ENCODE peak calls at places on chromosomes 6 and 20, in ten cellular contexts. M is left colon; T is G401; O is SHP77; K is activated T-cell treated with anti-CD3 and anti-CD28 coated beads, Interleukin-2, amount 50 U/mL, for 48 hours; W is activated T-helper 9 cell treated with anti-CD3 and anti-CD28 coated beads, Interleukin-2, amount 50 U/mL, for 16 hours; G is Kasumi-1; A is AG09309; P is lower leg skin; D is tibial nerve. X is an unnamed sample.

GRCh38 chr6:128841518-128841917 is 41.4 kb upstream of the LAMA2 start:
- DNase-seq in M (no peak), T (no peak), O (no peak), K (no peak), W (no peak), G (no peak), A (no peak), P (no peak), D (no peak), X (no peak)

GRCh38 chr6:168862346-168862980 is 391.2 kb downstream of the THBS2 start:
- DNase-seq in M (no peak), T (no peak), O (no peak), K (no peak), W (no peak), G (no peak), A (no peak), P (peak), D (no peak), X (no peak)

GRCh38 chr6:44115866-44116265 is 11.4 kb downstream of the MRPL14 start:
- DNase-seq in M (no peak), T (no peak), O (no peak), K (no peak), W (no peak), G (no peak), A (no peak), P (no peak), D (no peak), X (no peak)

GRCh38 chr20:3864518-3864917 is 17.9 kb downstream of the MAVS start:
- DNase-seq in M (no peak), T (peak), O (no peak), K (no peak), W (no peak), G (no peak), A (no peak), P (no peak), D (no peak), X (no peak)

GRCh38 chr6:128655978-128656498 is 135.6 kb upstream of the PTPRK start:
- DNase-seq in M (no peak), T (no peak), O (no peak), K (peak), W (no peak), G (no peak), A (peak), P (no peak), D (no peak), X (no peak)

GRCh38 chr6:106825156-106825555 is 149.4 kb downstream of the CD24 start:
- DNase-seq in M (no peak), T (no peak), O (no peak), K (no peak), W (no peak), G (no peak), A (no peak), P (no peak), D (no peak), X (no peak)

GRCh38 chr6:30489081-30490030 is at the start of gene HLA-E:
- DNase-seq in M (peak), T (peak), O (no peak), K (peak), W (peak), G (peak), A (peak), P (peak), D (peak), X (peak)

GRCh38 chr6:40918035-40918651 is 120.9 kb downstream of the UNC5CL start:
- DNase-seq in M (no peak), T (no peak), O (no peak), K (no peak), W (no peak), G (no peak), A (no peak), P (peak), D (no peak), X (no peak)

GRCh38 chr6:161618816-161619454 is 345.1 kb upstream of the AGPAT4 start:
- DNase-seq in M (no peak), T (peak), O (peak), K (no peak), W (no peak), G (peak), A (peak), P (no peak), D (peak), X (no peak)

GRCh38 chr20:48656661-48657211 is 171.1 kb downstream of the PREX1 start:
- DNase-seq in M (no peak), T (peak), O (peak), K (no peak), W (no peak), G (no peak), A (no peak), P (no peak), D (no peak), X (no peak)

GRCh38 chr6:145235207-145235606 is 500.1 kb downstream of the EPM2A start:
- DNase-seq in M (no peak), T (no peak), O (no peak), K (no peak), W (no peak), G (no peak), A (no peak), P (no peak), D (no peak), X (no peak)

GRCh38 chr20:46087161-46087560 is 2.6 kb downstream of the NCOA5 start:
- DNase-seq in M (no peak), T (no peak), O (no peak), K (no peak), W (no peak), G (peak), A (no peak), P (no peak), D (no peak), X (peak)

GRCh38 chr6:105449756-105450390 is 47.0 kb upstream of the PREP start:
- DNase-seq in M (no peak), T (no peak), O (no peak), K (no peak), W (no peak), G (no peak), A (no peak), P (no peak), D (no peak), X (no peak)

GRCh38 chr20:63624486-63624885 is 2.4 kb downstream of the GMEB2 start:
- DNase-seq in M (no peak), T (no peak), O (no peak), K (no peak), W (no peak), G (peak), A (no peak), P (no peak), D (no peak), X (no peak)

GRCh38 chr6:150922137-150922536 is 56.6 kb downstream of the MTHFD1L start:
- DNase-seq in M (no peak), T (no peak), O (no peak), K (no peak), W (no peak), G (no peak), A (no peak), P (no peak), D (no peak), X (no peak)

GRCh38 chr20:14712302-14712739 is 374.9 kb upstream of the FLRT3 start:
- DNase-seq in M (no peak), T (no peak), O (no peak), K (no peak), W (no peak), G (no peak), A (no peak), P (no peak), D (no peak), X (no peak)

GRCh38 chr20:41005361-41005729 is 23.3 kb upstream of the TOP1 start:
- DNase-seq in M (peak), T (peak), O (no peak), K (no peak), W (no peak), G (peak), A (peak), P (peak), D (peak), X (no peak)

GRCh38 chr6:15017251-15017650 is 228.6 kb upstream of the JARID2 start:
- DNase-seq in M (no peak), T (peak), O (no peak), K (no peak), W (no peak), G (peak), A (no peak), P (no peak), D (no peak), X (no peak)

GRCh38 chr6:36975231-36976004 is 10.6 kb downstream of the MTCH1 start:
- DNase-seq in M (no peak), T (no peak), O (no peak), K (no peak), W (no peak), G (no peak), A (no peak), P (no peak), D (no peak), X (no peak)

GRCh38 chr6:132054525-132054924 is 103.4 kb upstream of the CCN2 start:
- DNase-seq in M (no peak), T (no peak), O (no peak), K (no peak), W (no peak), G (no peak), A (peak), P (no peak), D (no peak), X (no peak)

GRCh38 chr6:169215201-169215661 is 38.4 kb downstream of the THBS2 start:
- DNase-seq in M (no peak), T (no peak), O (no peak), K (no peak), W (no peak), G (peak), A (no peak), P (no peak), D (no peak), X (no peak)

GRCh38 chr20:51624157-51624731 is 81.7 kb upstream of the NFATC2 start:
- DNase-seq in M (peak), T (peak), O (peak), K (peak), W (peak), G (peak), A (no peak), P (peak), D (peak), X (peak)

GRCh38 chr20:35604444-35604750 is 11.2 kb upstream of the SPAG4 start:
- DNase-seq in M (peak), T (no peak), O (no peak), K (no peak), W (no peak), G (no peak), A (no peak), P (no peak), D (no peak), X (no peak)

GRCh38 chr6:793261-793660 is 100.3 kb upstream of the EXOC2 start:
- DNase-seq in M (no peak), T (no peak), O (no peak), K (no peak), W (no peak), G (no peak), A (no peak), P (no peak), D (no peak), X (no peak)

GRCh38 chr6:17871836-17872235 is 115.6 kb downstream of the KIF13A start:
- DNase-seq in M (no peak), T (no peak), O (no peak), K (no peak), W (no peak), G (no peak), A (no peak), P (no peak), D (no peak), X (no peak)

GRCh38 chr6:82712826-82713225 is 349.2 kb downstream of the TPBG start:
- DNase-seq in M (no peak), T (no peak), O (no peak), K (no peak), W (no peak), G (peak), A (no peak), P (no peak), D (no peak), X (no peak)

GRCh38 chr6:14727494-14728395 is 518.1 kb upstream of the JARID2 start:
- DNase-seq in M (no peak), T (no peak), O (no peak), K (peak), W (no peak), G (no peak), A (no peak), P (peak), D (no peak), X (no peak)

GRCh38 chr6:45417461-45417860 is 39.7 kb upstream of the SUPT3H start:
- DNase-seq in M (no peak), T (no peak), O (no peak), K (no peak), W (no peak), G (no peak), A (no peak), P (no peak), D (no peak), X (no peak)

GRCh38 chr20:62676976-62677375 is 31.7 kb upstream of the NTSR1 start:
- DNase-seq in M (no peak), T (no peak), O (no peak), K (no peak), W (no peak), G (no peak), A (no peak), P (no peak), D (no peak), X (no peak)